ENCODE peak calls at places on chromosomes 13 and 19, in five cellular contexts. P, Y, M, G and E are unnamed samples.
A peak's percentile ranks its signal among the peaks of the same experiment; 100 is the strongest.

GRCh38 chr13:26024558-26024957 is 27.3 kb downstream of the SHISA2 start:
- DNase-seq in M (no peak), P (peak; percentile 37), Y (no peak), G (no peak), E (no peak)

GRCh38 chr19:50720921-50721291 is 1.3 kb upstream of the SHANK1 start:
- DNase-seq in M (no peak), P (peak; percentile 61), G (no peak), Y (no peak), E (no peak)

GRCh38 chr19:35890113-35890650 is 10.2 kb downstream of the NFKBID start:
- DNase-seq in G (no peak), P (no peak), M (no peak), Y (no peak), E (no peak)

GRCh38 chr19:20664917-20665781 is 3.8 kb upstream of the ZNF626 start:
- DNase-seq in G (no peak), Y (no peak), P (no peak), M (peak; percentile 49), E (no peak)

GRCh38 chr13:20351279-20352022 is 119.3 kb upstream of the GJB6 start:
- DNase-seq in Y (no peak), G (no peak), P (no peak), M (no peak), E (no peak)

GRCh38 chr19:33398361-33399060 is 25.0 kb downstream of the CEBPG start:
- DNase-seq in P (no peak), Y (no peak), G (no peak), M (no peak), E (no peak)

GRCh38 chr19:51386882-51387520 is 773 bp downstream of the LIM2 start:
- DNase-seq in Y (no peak), M (no peak), P (no peak), G (no peak), E (no peak)

GRCh38 chr19:6772028-6772865 is at the start of gene VAV1:
- DNase-seq in G (peak; percentile 88), P (no peak), M (peak; percentile 36), Y (peak; percentile 84), E (no peak)

GRCh38 chr13:20146381-20146780 is 14.5 kb downstream of the GJA3 start:
- DNase-seq in G (no peak), M (no peak), P (no peak), Y (no peak), E (no peak)

GRCh38 chr19:30064021-30064699 is 122.1 kb downstream of the URI1 start:
- DNase-seq in Y (peak; percentile 4), G (no peak), M (no peak), P (no peak), E (no peak)

GRCh38 chr19:41870401-41870873 is 6.6 kb upstream of the CD79A start:
- DNase-seq in Y (no peak), P (no peak), G (no peak), M (no peak), E (no peak)

GRCh38 chr13:113742000-113742441 is 17.0 kb upstream of the TMEM255B start:
- DNase-seq in M (peak; percentile 62), P (no peak), G (peak; percentile 27), Y (peak; percentile 55), E (no peak)

GRCh38 chr13:113532156-113532806 is 41.8 kb upstream of the DCUN1D2 start:
- DNase-seq in M (peak; percentile 73), Y (no peak), G (no peak), P (peak; percentile 58), E (no peak)

GRCh38 chr13:102020611-102021216 is 381.1 kb downstream of the FGF14 start:
- DNase-seq in Y (no peak), M (no peak), P (no peak), G (no peak), E (no peak)

GRCh38 chr19:43560687-43561086 is 14.6 kb downstream of the XRCC1 start:
- DNase-seq in Y (no peak), G (peak; percentile 71), P (no peak), M (peak; percentile 40), E (no peak)

GRCh38 chr19:31548941-31549340 is 199.7 kb upstream of the TSHZ3 start:
- DNase-seq in G (no peak), P (no peak), Y (no peak), M (peak; percentile 50), E (no peak)

GRCh38 chr19:32570081-32570785 is 10.8 kb upstream of the PDCD5 start:
- DNase-seq in G (peak; percentile 46), Y (peak; percentile 56), P (peak; percentile 64), M (peak; percentile 85), E (no peak)

GRCh38 chr13:104571161-104571889 is 1505.1 kb upstream of the SLC10A2 start:
- DNase-seq in G (no peak), M (peak; percentile 79), P (peak; percentile 71), Y (peak; percentile 69), E (no peak)

GRCh38 chr13:78339927-78340326 is 263.4 kb downstream of the POU4F1 start:
- DNase-seq in P (no peak), Y (no peak), M (no peak), G (no peak), E (no peak)

GRCh38 chr19:38719761-38720558 is 24.3 kb downstream of the CAPN12 start:
- DNase-seq in P (no peak), Y (no peak), G (no peak), M (no peak), E (no peak)

GRCh38 chr19:38721496-38721895 is 22.8 kb downstream of the CAPN12 start:
- DNase-seq in P (no peak), G (no peak), Y (no peak), M (no peak), E (no peak)

GRCh38 chr19:38718747-38719543 is 25.3 kb downstream of the CAPN12 start:
- DNase-seq in M (peak; percentile 74), G (peak; percentile 26), Y (no peak), P (peak; percentile 67), E (no peak)

GRCh38 chr19:38721977-38722773 is 22.1 kb downstream of the CAPN12 start:
- DNase-seq in G (no peak), Y (no peak), M (no peak), P (no peak), E (no peak)

GRCh38 chr19:38720559-38721236 is 23.6 kb downstream of the CAPN12 start:
- DNase-seq in M (no peak), Y (no peak), P (no peak), G (no peak), E (no peak)
- H3K36me3 ChIP-seq in M (peaks cover 40% of the 10 kb centered on the region), Y (peaks cover 10% of the 10 kb centered on the region), P (peaks cover 71% of the 10 kb centered on the region), G (peaks cover 97% of the 10 kb centered on the region), E (peaks cover 90% of the 10 kb centered on the region)

DNA sequence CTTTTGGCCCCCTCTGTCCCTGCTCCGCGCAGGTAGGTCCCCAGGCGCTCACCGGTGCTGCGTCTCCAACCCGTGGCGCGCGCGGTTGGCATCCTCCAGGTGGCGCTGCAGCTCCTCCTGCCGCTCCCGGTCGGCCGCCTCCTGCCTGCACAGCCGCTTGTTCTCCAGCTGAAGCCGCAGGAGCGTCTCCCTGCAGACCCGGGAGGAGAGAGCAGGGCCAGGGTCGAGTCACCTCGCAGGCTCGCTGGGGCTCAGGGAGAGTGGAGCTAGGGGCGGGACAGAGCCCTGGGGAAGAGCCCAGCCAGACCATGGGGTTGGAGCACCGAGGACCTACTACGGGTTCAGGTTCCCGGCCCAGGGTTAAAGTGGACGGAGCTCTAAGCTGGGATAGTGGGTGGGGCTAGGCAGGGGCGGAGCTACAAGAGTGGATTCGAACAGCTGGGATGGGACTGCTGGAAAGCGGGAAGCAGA is 9.3 kb downstream of the HOOK2 start:
- DNase-seq in M (peak; percentile 88), Y (peak; percentile 93), G (peak; percentile 58), P (peak; percentile 61), E (no peak)
- TF ChIP-seq POLR2AphosphoS5 in M (peak; percentile 48), Y (peak; percentile 53), G (no peak), P (no peak), E (peak; percentile 73)

GRCh38 chr13:51371768-51372399 is 32.4 kb downstream of the SERPINE3 start:
- DNase-seq in G (no peak), P (no peak), Y (no peak), M (no peak), E (no peak)

GRCh38 chr13:51373451-51373850 is 34.0 kb downstream of the SERPINE3 start:
- DNase-seq in Y (no peak), G (no peak), P (no peak), M (no peak), E (no peak)

GRCh38 chr13:51364404-51365008 is 25.0 kb downstream of the SERPINE3 start:
- DNase-seq in Y (no peak), P (no peak), M (no peak), G (no peak), E (no peak)

GRCh38 chr13:51370811-51371210 is 31.3 kb downstream of the SERPINE3 start:
- DNase-seq in M (no peak), Y (no peak), G (no peak), P (no peak), E (no peak)

DNA sequence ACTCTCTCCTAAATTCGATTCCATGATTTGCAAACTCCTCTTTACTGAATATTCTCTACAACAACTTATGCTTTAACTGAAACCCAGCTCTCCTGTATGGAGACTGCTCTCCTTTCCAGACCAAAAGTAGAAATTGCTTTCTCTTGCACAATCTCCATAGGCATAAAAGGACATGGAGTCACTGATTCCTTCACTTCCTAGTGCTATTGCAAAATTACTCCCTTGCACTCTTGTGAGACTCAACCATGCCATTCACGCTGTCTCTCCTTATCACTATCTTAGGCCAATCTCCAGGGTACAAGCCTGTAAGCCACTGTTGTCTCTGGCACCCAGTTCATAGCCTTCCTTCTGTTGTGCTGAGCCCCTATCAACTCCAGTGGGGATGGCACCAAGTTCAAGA is 30.6 kb downstream of the SERPINE3 start:
- DNase-seq in G (no peak), P (no peak), M (no peak), Y (no peak), E (no peak)
- H3K36me3 ChIP-seq in G (peaks cover 83% of the 10 kb centered on the region), P (peaks cover 38% of the 10 kb centered on the region), M (peaks cover 57% of the 10 kb centered on the region), Y (no peaks in the 10 kb centered on the region), E (peaks cover 56% of the 10 kb centered on the region)

GRCh38 chr13:98300956-98301641 is 124.0 kb upstream of the RNF113B start:
- DNase-seq in G (no peak), M (no peak), Y (no peak), P (no peak), E (no peak)
- TF ChIP-seq POLR2AphosphoS5 in G (no peak), M (no peak), Y (no peak), P (no peak), E (no peak)

DNA sequence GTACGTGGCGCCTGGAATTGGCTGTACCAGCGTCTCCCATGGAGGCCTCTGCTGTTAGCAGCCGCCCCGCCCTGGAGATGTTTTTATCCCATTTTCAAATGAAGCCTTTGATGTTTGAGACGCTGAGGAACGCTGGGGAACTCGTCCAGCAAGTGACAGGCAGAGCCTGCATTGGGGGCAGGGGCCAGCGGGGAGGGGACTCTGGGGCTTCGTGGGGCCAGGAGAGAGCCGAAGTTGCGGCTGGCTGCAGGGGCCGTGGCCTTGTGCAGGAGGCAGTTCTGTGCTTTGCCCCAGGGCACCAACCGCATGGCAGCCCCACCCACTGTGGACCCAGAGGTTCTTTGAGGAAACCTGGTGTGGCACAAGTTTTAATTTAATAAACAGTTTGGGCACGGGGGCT is 13.5 kb downstream of the SPPL2B start:
- DNase-seq in M (no peak), P (no peak), G (no peak), Y (no peak), E (no peak)
- H3K36me3 ChIP-seq in M (no peaks in the 10 kb centered on the region), P (peaks cover 23% of the 10 kb centered on the region), G (peaks cover 38% of the 10 kb centered on the region), Y (no peaks in the 10 kb centered on the region), E (peaks cover 24% of the 10 kb centered on the region)

GRCh38 chr13:109156181-109156935 is 526.9 kb downstream of the MYO16 start:
- DNase-seq in G (no peak), Y (no peak), P (no peak), M (no peak), E (no peak)
- TF ChIP-seq POLR2AphosphoS5 in G (no peak), Y (no peak), P (no peak), M (no peak), E (no peak)

GRCh38 chr19:18161691-18162039 is 8.7 kb downstream of the PIK3R2 start:
- DNase-seq in Y (no peak), P (no peak), M (no peak), G (no peak), E (no peak)
- H3K36me3 ChIP-seq in Y (peaks cover 5% of the 10 kb centered on the region), P (peaks cover 20% of the 10 kb centered on the region), M (peaks cover 4% of the 10 kb centered on the region), G (peaks cover 68% of the 10 kb centered on the region), E (no peaks in the 10 kb centered on the region)

GRCh38 chr19:16157601-16158000 is 14.1 kb downstream of the HSH2D start:
- DNase-seq in P (no peak), M (no peak), Y (no peak), G (no peak), E (no peak)
- TF ChIP-seq POLR2AphosphoS5 in P (no peak), M (no peak), Y (no peak), G (no peak), E (no peak)